ENCODE peak calls at places on chromosomes 7 and 10, in four cellular contexts. U, Y, I and G are unnamed samples.

GRCh38 chr10:127852456-127852855 is 40.3 kb downstream of the CLRN3 start:
- DNase-seq in I (no peak), Y (no peak), U (no peak), G (no peak)

GRCh38 chr10:35103887-35104286 is 13.7 kb upstream of the CUL2 start:
- DNase-seq in I (no peak), U (peak; percentile 44), Y (no peak), G (peak; percentile 12)

GRCh38 chr10:45441239-45441638 is 67.2 kb downstream of the ALOX5 start:
- DNase-seq in U (no peak), Y (no peak), I (no peak), G (no peak)

GRCh38 chr10:102287991-102288390 is 42.7 kb downstream of the GBF1 start:
- DNase-seq in I (no peak), Y (no peak), U (no peak), G (no peak)

GRCh38 chr10:70537398-70538194 is 59.0 kb downstream of the PALD1 start:
- DNase-seq in I (peak; percentile 44), U (no peak), Y (no peak), G (no peak)

GRCh38 chr10:78506614-78507013 is 473.0 kb downstream of the RPS24 start:
- DNase-seq in U (no peak), Y (no peak), I (no peak), G (no peak)

GRCh38 chr10:119431034-119431767 is 111.3 kb downstream of the RGS10 start:
- DNase-seq in Y (peak; percentile 35), U (no peak), I (no peak), G (no peak)

GRCh38 chr10:2944788-2945187 is 122.6 kb upstream of the PFKP start:
- DNase-seq in U (no peak), Y (no peak), I (no peak), G (no peak)

GRCh38 chr7:108618056-108618455 is 48.4 kb downstream of the DNAJB9 start:
- DNase-seq in Y (no peak), U (no peak), I (no peak), G (no peak)

GRCh38 chr10:116836087-116836486 is 13.2 kb upstream of the ENO4 start:
- DNase-seq in Y (no peak), U (no peak), I (no peak), G (no peak)

GRCh38 chr7:34133356-34133982 is 228.1 kb downstream of the BMPER start:
- DNase-seq in I (no peak), Y (no peak), U (peak; percentile 85), G (peak; percentile 96)

GRCh38 chr7:142856565-142857245 is 1.8 kb downstream of the EPHB6 start:
- DNase-seq in Y (no peak), I (peak; percentile 51), U (no peak), G (no peak)

GRCh38 chr10:125916977-125917376 is 20.6 kb downstream of the FANK1 start:
- DNase-seq in I (no peak), U (no peak), Y (no peak), G (no peak)

GRCh38 chr10:72691470-72692056 is 380 bp upstream of the MCU start:
- DNase-seq in U (no peak), I (no peak), Y (no peak), G (no peak)

GRCh38 chr10:132434405-132435005 is 37.5 kb downstream of the PWWP2B start:
- DNase-seq in I (peak; percentile 72), Y (no peak), U (no peak), G (no peak)

GRCh38 chr10:72794260-72794659 is 99.3 kb upstream of the OIT3 start:
- DNase-seq in Y (no peak), I (no peak), U (peak; percentile 60), G (peak; percentile 44)

DNA sequence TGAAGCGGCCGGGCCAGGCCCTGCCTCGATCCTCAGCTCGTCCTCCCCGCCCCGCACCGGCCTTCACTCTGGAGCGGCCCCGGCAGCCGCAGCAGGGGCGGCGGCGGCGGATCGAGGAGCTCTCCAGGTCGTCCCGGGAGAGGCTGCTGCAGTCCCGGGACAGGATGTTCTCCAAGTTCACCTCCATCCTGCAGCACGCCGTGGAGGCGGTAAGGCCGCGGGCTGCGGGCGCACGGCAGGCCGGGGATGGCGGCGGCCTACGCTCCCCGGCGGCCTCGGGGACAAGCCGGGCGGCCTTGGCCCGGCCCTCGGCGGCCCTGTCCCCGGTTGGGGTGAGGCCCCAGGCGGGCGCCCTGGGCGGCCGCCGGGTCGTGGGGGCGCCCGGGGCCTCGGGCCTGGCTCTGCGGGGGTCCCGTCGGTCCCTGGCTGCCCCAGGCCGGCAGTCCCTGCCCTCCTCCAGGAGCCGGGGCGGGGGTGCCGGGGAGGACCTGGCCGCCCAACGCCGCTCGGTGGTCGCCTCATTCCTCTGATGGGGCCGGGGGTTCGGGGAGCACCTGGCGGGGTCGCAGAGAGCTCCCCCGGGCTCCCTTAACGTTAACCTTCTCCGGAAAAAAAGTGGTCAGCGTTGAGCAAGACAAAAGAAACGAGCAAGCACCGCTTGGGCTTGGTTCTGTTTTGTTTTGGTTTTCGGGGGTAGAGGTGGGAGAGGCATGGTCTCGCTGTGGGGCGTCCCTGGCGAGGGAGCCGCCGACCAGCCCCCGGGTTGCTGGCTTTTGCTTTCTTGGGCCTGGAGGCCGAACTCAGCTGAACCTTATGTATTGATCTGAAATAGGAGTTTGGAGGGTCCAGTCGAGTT is 563 bp downstream of the FHIP2A start:
- DNase-seq in I (peak; percentile 35), Y (peak; percentile 58), U (peak; percentile 18), G (peak; percentile 49)
- TF ChIP-seq CTCF in I (no peak), Y (peak; percentile 2), U (no peak), G (no peak)

GRCh38 chr10:23657677-23658076 is 218.8 kb downstream of the OTUD1 start:
- DNase-seq in I (no peak), U (no peak), Y (no peak), G (no peak)

GRCh38 chr10:23656735-23657134 is 217.9 kb downstream of the OTUD1 start:
- DNase-seq in U (peak; percentile 46), Y (no peak), I (peak; percentile 9), G (peak; percentile 8)
- H3K4me3 ChIP-seq in U (no peak overlapping the region), Y (no peak overlapping the region), I (no peak overlapping the region), G (no peak overlapping the region)

GRCh38 chr7:24052572-24053223 is 231.3 kb upstream of the NPY start:
- DNase-seq in I (no peak), Y (no peak), U (peak; percentile 17), G (peak; percentile 75)

GRCh38 chr7:24059775-24060174 is 224.2 kb upstream of the NPY start:
- DNase-seq in I (no peak), U (no peak), Y (no peak), G (no peak)

GRCh38 chr7:24054231-24054630 is 229.8 kb upstream of the NPY start:
- DNase-seq in Y (no peak), I (no peak), U (no peak), G (no peak)

GRCh38 chr7:24058953-24059352 is 225.0 kb upstream of the NPY start:
- DNase-seq in Y (no peak), U (no peak), I (no peak), G (no peak)

GRCh38 chr7:24057243-24057642 is 226.7 kb upstream of the NPY start:
- DNase-seq in I (no peak), Y (no peak), U (no peak), G (no peak)
- TF ChIP-seq CTCF in I (no peak), Y (no peak), U (peak; percentile 18), G (no peak)

GRCh38 chr10:59019603-59020002 is 156.8 kb upstream of the PHYHIPL start:
- DNase-seq in I (no peak), Y (no peak), U (peak; percentile 51), G (peak; percentile 26)
- H3K4me3 ChIP-seq in I (no peak overlapping the region), Y (peak overlapping the region; percentile 26), U (peak overlapping the region; percentile 10), G (peak overlapping the region; percentile 1)

GRCh38 chr7:117171106-117171505 is 151.8 kb downstream of the WNT2 start:
- DNase-seq in I (no peak), Y (no peak), U (no peak), G (no peak)
- TF ChIP-seq CTCF in I (no peak), Y (no peak), U (no peak), G (no peak)

DNA sequence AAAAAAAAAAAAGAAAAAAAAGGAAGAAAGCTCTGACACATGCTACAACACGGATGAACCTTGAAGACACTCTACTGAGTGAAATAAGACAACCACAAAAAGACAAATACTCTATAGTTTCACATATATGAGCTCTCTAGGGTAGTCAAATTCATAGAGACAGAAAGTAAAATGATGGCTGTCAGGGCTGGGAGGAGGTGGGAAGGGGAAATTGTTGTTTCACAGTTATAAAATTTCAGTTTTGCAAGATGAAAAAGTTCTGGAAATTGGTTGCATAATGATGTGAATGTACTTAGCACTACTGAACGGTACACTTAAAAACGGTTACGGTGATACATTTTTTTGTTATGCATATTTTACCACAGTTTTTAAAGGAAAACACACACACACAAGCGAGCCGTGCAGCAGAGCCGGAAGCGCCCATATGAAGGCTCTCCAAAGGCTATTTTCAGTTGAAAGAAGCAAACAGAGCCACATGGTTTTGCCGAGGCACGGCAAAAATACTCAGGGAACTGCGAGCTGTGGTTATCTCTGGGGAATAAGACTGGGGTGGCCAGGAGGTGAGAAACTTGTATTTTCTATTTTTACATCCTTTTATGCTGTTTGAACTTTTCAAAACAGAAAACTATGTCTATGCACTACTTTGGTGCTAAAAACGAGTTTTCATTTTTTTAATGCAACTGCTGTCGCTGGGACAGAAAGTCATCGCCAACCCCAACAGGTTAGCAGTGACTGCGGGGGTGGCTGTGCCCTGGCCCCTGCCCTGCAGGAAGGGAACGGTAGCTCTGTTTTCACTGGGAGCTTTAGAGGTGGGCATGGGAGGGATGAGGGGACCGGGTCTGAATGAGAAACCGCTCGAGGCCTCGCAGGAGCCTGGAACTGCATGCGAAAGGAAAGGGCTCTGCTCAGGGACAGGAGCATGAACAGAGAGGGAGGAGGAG is 132.9 kb downstream of the OAT start:
- DNase-seq in I (no peak), Y (peak; percentile 35), U (peak; percentile 7), G (peak; percentile 26)
- H3K4me3 ChIP-seq in I (no peak overlapping the region), Y (peak overlapping the region; percentile 15), U (no peak overlapping the region), G (no peak overlapping the region)

DNA sequence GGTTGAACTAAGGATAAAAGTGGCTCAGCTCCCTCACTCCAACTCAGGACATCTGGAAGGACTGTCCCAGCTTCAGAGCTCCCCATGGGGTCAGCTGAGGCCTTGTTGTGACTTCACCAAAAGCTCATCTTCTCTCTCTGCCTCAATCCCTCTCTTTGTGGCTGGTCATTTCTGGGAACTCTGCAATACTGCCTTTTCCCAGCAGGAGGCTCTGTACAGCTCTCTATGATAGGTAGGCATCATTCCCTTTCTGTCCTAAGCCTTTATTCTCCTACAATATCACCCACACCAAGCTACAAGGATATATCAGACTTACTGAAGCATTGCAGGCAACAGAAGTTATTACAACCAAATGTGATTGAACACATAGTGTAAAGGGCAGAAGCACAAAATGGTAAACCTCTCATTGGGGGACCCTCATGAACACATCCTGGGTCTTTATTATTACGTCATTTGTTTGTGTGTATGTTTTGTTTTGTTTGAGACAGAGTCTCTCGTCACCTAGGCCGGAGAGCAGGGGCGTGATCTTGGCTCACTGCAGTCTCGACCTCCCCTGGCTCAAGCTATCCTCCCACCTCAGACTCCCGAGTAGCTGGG is 36.7 kb upstream of the PRPS1L1 start:
- DNase-seq in U (peak; percentile 12), Y (no peak), I (peak; percentile 33), G (peak; percentile 5)
- TF ChIP-seq CTCF in U (peak; percentile 44), Y (peak; percentile 42), I (peak; percentile 43), G (peak; percentile 63)

DNA sequence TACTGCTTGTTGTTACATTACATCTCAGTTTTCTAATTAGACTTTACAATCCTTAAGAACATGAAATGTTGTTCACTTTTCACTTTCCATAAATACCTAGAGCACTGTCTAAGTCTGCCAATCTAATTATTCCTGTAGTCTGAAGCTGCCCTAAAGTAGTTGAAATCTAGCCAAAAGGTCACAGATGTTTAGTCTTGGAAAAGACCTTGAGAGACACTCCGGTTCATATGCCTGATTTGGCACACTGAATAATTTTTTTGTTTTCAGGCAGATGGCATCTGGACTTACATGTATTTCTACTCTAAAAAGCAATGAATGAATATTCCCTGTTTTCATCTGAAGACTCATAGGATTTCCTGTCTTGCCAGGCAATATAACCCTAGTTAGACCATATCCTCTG is 359.1 kb downstream of the ANKRD7 start:
- DNase-seq in U (no peak), I (no peak), Y (no peak), G (no peak)
- H3K4me3 ChIP-seq in U (no peak overlapping the region), I (no peak overlapping the region), Y (no peak overlapping the region), G (no peak overlapping the region)